ENCODE peak calls at places on chromosomes 12 and 14, in eight cellular contexts. M is mucosa of descending colon, W is foreskin fibroblast, P is HCT116, C is fibroblast of pulmonary artery, J is testis, T is ACHN, H is RPMI7951. K is an unnamed sample.

GRCh38 chr14:48560421-48560820 is 885.0 kb upstream of the MDGA2 start:
- DNase-seq in M (no peak), W (no peak), P (no peak), C (no peak), J (no peak), T (no peak), H (no peak), K (no peak)

GRCh38 chr12:131907379-131908081 is 13.1 kb downstream of the ULK1 start:
- DNase-seq in M (no peak), W (no peak), P (no peak), C (no peak), J (no peak), T (no peak), H (no peak), K (no peak)

GRCh38 chr12:57112492-57113294 is 1.5 kb upstream of the STAT6 start:
- DNase-seq in M (peak), W (no peak), P (no peak), C (no peak), J (peak), T (no peak), H (no peak), K (no peak)

GRCh38 chr14:55706893-55707292 is 126.9 kb downstream of the KTN1 start:
- DNase-seq in M (no peak), W (peak), P (no peak), C (no peak), J (no peak), T (no peak), H (no peak), K (no peak)

GRCh38 chr12:38316391-38317129 is at the start of gene ALG10B:
- DNase-seq in M (peak), W (peak), P (peak), C (peak), J (peak), T (peak), H (peak), K (peak)

GRCh38 chr14:46008348-46008747 is 643.2 kb downstream of the RPL10L start:
- DNase-seq in M (no peak), W (no peak), P (no peak), C (no peak), J (no peak), T (no peak), H (no peak), K (no peak)

GRCh38 chr14:23366163-23366921 is 1.4 kb upstream of the EFS start:
- DNase-seq in M (peak), W (peak), P (no peak), C (peak), J (peak), T (no peak), H (peak), K (peak)

GRCh38 chr12:85309180-85309579 is 29.2 kb downstream of the ALX1 start:
- DNase-seq in M (no peak), W (peak), P (no peak), C (no peak), J (no peak), T (no peak), H (no peak), K (no peak)

GRCh38 chr12:76445469-76445868 is 97.3 kb upstream of the BBS10 start:
- DNase-seq in M (no peak), W (peak), P (no peak), C (no peak), J (no peak), T (no peak), H (peak), K (no peak)

GRCh38 chr12:59823535-59823934 is 227.7 kb downstream of the SLC16A7 start:
- DNase-seq in M (no peak), W (peak), P (no peak), C (no peak), J (no peak), T (no peak), H (no peak), K (no peak)

GRCh38 chr14:37598085-37598972 is 2.9 kb downstream of the TTC6 start:
- DNase-seq in M (peak), W (no peak), P (no peak), C (no peak), J (peak), T (no peak), H (no peak), K (no peak)

GRCh38 chr12:92140919-92141536 is 4.6 kb downstream of the BTG1 start:
- DNase-seq in M (no peak), W (peak), P (no peak), C (no peak), J (no peak), T (no peak), H (no peak), K (no peak)

GRCh38 chr12:132908145-132909029 is 21.0 kb upstream of the CHFR start:
- DNase-seq in M (peak), W (peak), P (no peak), C (peak), J (peak), T (peak), H (peak), K (peak)

GRCh38 chr12:103884316-103884715 is 43.3 kb upstream of the NT5DC3 start:
- DNase-seq in M (peak), W (peak), P (no peak), C (peak), J (peak), T (peak), H (peak), K (peak)

GRCh38 chr12:109783135-109783964 is 49.8 kb downstream of the TRPV4 start:
- DNase-seq in M (no peak), W (no peak), P (no peak), C (no peak), J (no peak), T (no peak), H (no peak), K (no peak)

GRCh38 chr14:104091927-104092771 is 6.6 kb downstream of the ASPG start:
- DNase-seq in M (peak), W (no peak), P (no peak), C (no peak), J (no peak), T (no peak), H (no peak), K (no peak)

GRCh38 chr12:5798242-5799015 is 146.6 kb downstream of the ANO2 start:
- DNase-seq in M (no peak), W (no peak), P (no peak), C (no peak), J (no peak), T (no peak), H (no peak), K (no peak)

GRCh38 chr14:25226214-25226613 is 176.3 kb upstream of the STXBP6 start:
- DNase-seq in M (no peak), W (no peak), P (no peak), C (no peak), J (no peak), T (no peak), H (no peak), K (no peak)

GRCh38 chr14:75614179-75614578 is 35.8 kb downstream of the FLVCR2 start:
- DNase-seq in M (no peak), W (no peak), P (no peak), C (no peak), J (no peak), T (no peak), H (no peak), K (no peak)

GRCh38 chr12:12561305-12562015 is 1.2 kb downstream of the DUSP16 start:
- DNase-seq in M (peak), W (peak), P (no peak), C (peak), J (peak), T (peak), H (peak), K (no peak)

GRCh38 chr12:9087087-9087835 is 28.5 kb downstream of the A2M start:
- DNase-seq in M (no peak), W (no peak), P (no peak), C (no peak), J (no peak), T (no peak), H (no peak), K (no peak)

GRCh38 chr12:22435583-22435982 is 101.1 kb upstream of the ST8SIA1 start:
- DNase-seq in M (no peak), W (no peak), P (no peak), C (no peak), J (no peak), T (no peak), H (no peak), K (no peak)

K was measured in foreskin melanocyte.